ENCODE peak calls at places on chromosomes 13 and 19, in six cellular contexts. H, L, F, J, N and Y are unnamed samples. For H3K4me1, the result is how much of the 10 kb centered on the place peaks cover.

GRCh38 chr13:83184819-83185218 is 697.5 kb downstream of the SLITRK1 start:
- DNase-seq in H (peak), L (no peak), F (no peak), J (no peak), N (no peak), Y (no peak)

GRCh38 chr13:76500894-76501293 is 385.3 kb downstream of the KCTD12 start:
- DNase-seq in H (no peak), L (no peak), F (no peak), J (no peak), N (no peak), Y (no peak)

GRCh38 chr13:28031220-28031903 is 42.9 kb upstream of the URAD start:
- DNase-seq in H (no peak), L (no peak), F (peak), J (peak), N (no peak), Y (no peak)

GRCh38 chr13:25764378-25764777 is 287.4 kb downstream of the SHISA2 start:
- DNase-seq in H (no peak), L (no peak), F (no peak), J (no peak), N (no peak), Y (no peak)

GRCh38 chr13:95605426-95606125 is 38.9 kb downstream of the DZIP1 start:
- DNase-seq in H (peak), L (no peak), F (no peak), J (no peak), N (no peak), Y (no peak)

GRCh38 chr19:11018743-11019142 is 57.9 kb downstream of the SMARCA4 start:
- DNase-seq in H (no peak), L (no peak), F (no peak), J (no peak), N (no peak), Y (no peak)

GRCh38 chr19:43636121-43636683 is 3.4 kb downstream of the CADM4 start:
- DNase-seq in H (no peak), L (no peak), F (no peak), J (no peak), N (no peak), Y (peak)

GRCh38 chr19:2044709-2045500 is 6.1 kb downstream of the MKNK2 start:
- DNase-seq in H (no peak), L (peak), F (no peak), J (no peak), N (no peak), Y (peak)

GRCh38 chr13:97223711-97224461 is 1.8 kb downstream of the MBNL2 start:
- DNase-seq in H (peak), L (peak), F (peak), J (peak), N (no peak), Y (no peak)

GRCh38 chr19:33468361-33469170 is 53.0 kb downstream of the PEPD start:
- DNase-seq in H (no peak), L (no peak), F (no peak), J (no peak), N (peak), Y (peak)

GRCh38 chr19:39127812-39128510 is 2.4 kb downstream of the PAK4 start:
- DNase-seq in H (no peak), L (no peak), F (no peak), J (no peak), N (no peak), Y (no peak)

GRCh38 chr19:35518313-35518712 is 4.9 kb upstream of the DMKN start:
- DNase-seq in H (peak), L (no peak), F (no peak), J (no peak), N (no peak), Y (no peak)

GRCh38 chr13:35979378-35979911 is 151.7 kb downstream of the DCLK1 start:
- DNase-seq in H (peak), L (peak), F (peak), J (peak), N (no peak), Y (peak)

GRCh38 chr19:2048104-2048958 is 2.7 kb downstream of the MKNK2 start:
- DNase-seq in H (no peak), L (peak), F (no peak), J (no peak), N (no peak), Y (peak)

GRCh38 chr19:6677924-6678689 is 8.1 kb upstream of the TNFSF14 start:
- DNase-seq in H (peak), L (no peak), F (no peak), J (no peak), N (peak), Y (peak)

GRCh38 chr19:49391581-49392399 is 3.7 kb downstream of the KASH5 start:
- DNase-seq in H (peak), L (peak), F (peak), J (peak), N (peak), Y (peak)

GRCh38 chr19:55641376-55642152 is 762 bp downstream of the ZNF580 start:
- DNase-seq in H (peak), L (no peak), F (no peak), J (no peak), N (peak), Y (no peak)

GRCh38 chr13:77838271-77838670 is 80.4 kb downstream of the EDNRB start:
- DNase-seq in H (no peak), L (no peak), F (no peak), J (no peak), N (no peak), Y (no peak)

GRCh38 chr19:38015771-38016170 is 108.8 kb downstream of the SIPA1L3 start:
- DNase-seq in H (no peak), L (no peak), F (no peak), J (no peak), N (no peak), Y (no peak)

DNA sequence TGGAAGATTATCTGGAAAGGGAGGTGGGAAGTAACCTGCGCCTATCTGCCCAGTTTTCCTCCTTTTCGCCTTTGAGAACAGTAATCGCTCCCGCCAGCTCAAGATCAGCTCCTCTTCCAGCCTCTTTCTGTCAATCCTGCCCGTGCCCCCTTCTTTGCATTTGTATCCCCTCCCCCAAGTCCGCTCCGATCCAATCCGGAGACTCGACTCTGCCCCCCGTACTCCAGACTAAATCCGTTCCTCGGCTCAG is 327 bp upstream of the RAB4B start:
- DNase-seq in H (no peak), L (no peak), F (no peak), J (no peak), N (no peak), Y (no peak)
- TF ChIP-seq CTCF in H (no peak), L (no peak), F (no peak), J (no peak), N (no peak), Y (no peak)

GRCh38 chr19:29524912-29525870 is 603 bp upstream of the VSTM2B start:
- DNase-seq in H (peak), L (peak), F (no peak), J (no peak), N (no peak), Y (peak)
- H3K4me1 ChIP-seq in H (under half), L (under half), F (under half), J (half or more), N (under half), Y (under half)

GRCh38 chr19:53518716-53519115 is 19.2 kb upstream of the ZNF331 start:
- DNase-seq in H (no peak), L (no peak), F (no peak), J (no peak), N (no peak), Y (no peak)

GRCh38 chr19:53517114-53517741 is 20.7 kb upstream of the ZNF331 start:
- DNase-seq in H (no peak), L (no peak), F (no peak), J (no peak), N (no peak), Y (no peak)

GRCh38 chr19:53520163-53520546 is 17.8 kb upstream of the ZNF331 start:
- DNase-seq in H (no peak), L (no peak), F (no peak), J (no peak), N (no peak), Y (no peak)

GRCh38 chr19:53519431-53519830 is 18.5 kb upstream of the ZNF331 start:
- DNase-seq in H (no peak), L (no peak), F (no peak), J (no peak), N (no peak), Y (no peak)

DNA sequence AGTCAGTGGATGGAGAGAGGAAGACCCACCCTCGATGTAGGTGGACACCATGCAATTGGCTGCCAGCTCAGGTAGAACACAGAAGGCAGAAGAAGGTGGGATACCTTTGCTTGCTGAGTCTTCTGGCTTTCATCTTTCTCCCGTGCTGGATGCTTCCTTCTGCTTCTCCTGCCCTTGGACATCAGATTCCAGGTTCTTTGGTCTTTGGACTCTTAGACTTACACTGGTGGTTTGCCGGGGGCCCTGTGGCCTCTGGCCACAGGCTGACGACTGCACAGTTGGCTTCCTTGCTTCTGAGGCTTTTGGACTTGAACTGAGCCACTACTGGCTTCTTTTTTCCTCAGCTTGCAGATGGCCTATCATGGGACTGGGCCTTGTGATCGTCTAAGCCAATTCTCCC is 19.9 kb upstream of the ZNF331 start:
- DNase-seq in H (no peak), L (no peak), F (no peak), J (no peak), N (no peak), Y (no peak)
- TF ChIP-seq CTCF in H (no peak), L (no peak), F (no peak), J (no peak), N (no peak), Y (no peak)

GRCh38 chr19:51143486-51143885 is 1.4 kb downstream of the SIGLEC7 start:
- DNase-seq in H (no peak), L (no peak), F (no peak), J (no peak), N (no peak), Y (no peak)

GRCh38 chr19:51146751-51147150 is 4.7 kb downstream of the SIGLEC7 start:
- DNase-seq in H (no peak), L (no peak), F (no peak), J (no peak), N (no peak), Y (no peak)

GRCh38 chr19:51144482-51145045 is 2.5 kb downstream of the SIGLEC7 start:
- DNase-seq in H (no peak), L (no peak), F (no peak), J (no peak), N (no peak), Y (no peak)

GRCh38 chr19:51147663-51148062 is 5.6 kb downstream of the SIGLEC7 start:
- DNase-seq in H (no peak), L (no peak), F (no peak), J (no peak), N (no peak), Y (no peak)

GRCh38 chr19:51145926-51146493 is 3.9 kb downstream of the SIGLEC7 start:
- DNase-seq in H (no peak), L (no peak), F (no peak), J (no peak), N (no peak), Y (no peak)
- H3K4me1 ChIP-seq in H (under half), L (under half), F (under half), J (under half), N (half or more), Y (under half)

GRCh38 chr13:39811051-39811450 is 155.6 kb downstream of the COG6 start:
- DNase-seq in H (no peak), L (no peak), F (no peak), J (no peak), N (no peak), Y (no peak)

GRCh38 chr13:39818953-39819352 is 163.5 kb downstream of the COG6 start:
- DNase-seq in H (no peak), L (no peak), F (no peak), J (no peak), N (no peak), Y (no peak)

GRCh38 chr13:39811696-39812095 is 156.2 kb downstream of the COG6 start:
- DNase-seq in H (no peak), L (no peak), F (no peak), J (no peak), N (no peak), Y (no peak)

GRCh38 chr13:39816936-39817335 is 161.5 kb downstream of the COG6 start:
- DNase-seq in H (no peak), L (no peak), F (no peak), J (no peak), N (no peak), Y (no peak)

DNA sequence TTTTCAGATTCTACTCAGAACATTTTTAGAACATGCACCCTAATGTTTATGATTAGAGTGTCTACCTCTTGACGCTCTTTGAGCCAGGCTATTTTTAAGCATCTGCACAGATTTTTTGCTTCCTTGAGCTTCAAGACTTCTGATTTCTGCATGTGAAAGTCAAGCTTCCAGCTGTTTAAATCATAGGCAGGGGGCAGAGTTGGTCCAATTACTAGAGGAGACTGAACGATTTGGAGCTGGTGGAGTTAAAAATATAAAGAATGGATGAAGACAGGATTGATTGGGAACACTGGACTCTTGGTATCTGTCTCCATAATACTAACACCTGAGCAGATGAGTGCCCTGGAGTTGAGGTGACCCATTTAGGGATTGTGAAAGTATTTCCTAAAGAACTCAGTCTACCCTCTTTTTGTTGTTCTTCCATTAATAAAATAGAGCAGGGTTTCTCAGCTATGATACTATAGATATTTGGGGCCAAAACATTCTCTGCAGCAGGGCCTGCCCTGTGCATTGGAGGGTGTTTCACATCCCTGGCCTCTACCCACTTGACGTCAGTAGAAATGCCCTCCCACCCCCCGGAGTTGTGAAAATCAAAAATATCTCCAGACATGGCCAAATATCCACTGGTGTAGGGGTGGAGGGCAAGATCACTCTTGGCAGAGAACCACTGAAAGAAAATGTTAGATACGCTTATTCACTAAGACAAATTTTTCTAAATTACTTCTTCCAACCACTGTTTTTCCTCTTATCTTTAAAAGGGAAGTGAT is 160.1 kb downstream of the COG6 start:
- DNase-seq in H (no peak), L (no peak), F (no peak), J (no peak), N (no peak), Y (no peak)
- TF ChIP-seq CTCF in H (no peak), L (no peak), F (peak), J (no peak), N (no peak), Y (no peak)